ENCODE peak calls at places on chromosome 22, in four cellular contexts. One of them, this sample, is unnamed.

GRCh38 chr22:46219650-46220049 is 30.4 kb downstream of the CDPF1 start:
- DNase-seq in K562: no peak
- DNase-seq in GM12878: peak
- DNase-seq in HepG2: no peak
- DNase-seq in this sample: no peak

GRCh38 chr22:28600546-28601143 is 79.0 kb downstream of the TTC28 start:
- DNase-seq in K562: peak
- DNase-seq in GM12878: no peak
- DNase-seq in HepG2: peak
- DNase-seq in this sample: peak

GRCh38 chr22:46806789-46807188 is 44.3 kb downstream of the TBC1D22A start:
- DNase-seq in K562: no peak
- DNase-seq in GM12878: no peak
- DNase-seq in HepG2: no peak
- DNase-seq in this sample: no peak

GRCh38 chr22:28018461-28018927 is 99.4 kb upstream of the PITPNB start:
- DNase-seq in K562: no peak
- DNase-seq in GM12878: no peak
- DNase-seq in HepG2: no peak
- DNase-seq in this sample: no peak

GRCh38 chr22:45515678-45516077 is 13.0 kb downstream of the FBLN1 start:
- DNase-seq in K562: no peak
- DNase-seq in GM12878: no peak
- DNase-seq in HepG2: no peak
- DNase-seq in this sample: no peak

GRCh38 chr22:40324468-40325305 is 21.6 kb upstream of the ADSL start:
- DNase-seq in K562: no peak
- DNase-seq in GM12878: no peak
- DNase-seq in HepG2: no peak
- DNase-seq in this sample: no peak

GRCh38 chr22:45196926-45197605 is 33.3 kb downstream of the NUP50 start:
- DNase-seq in K562: no peak
- DNase-seq in GM12878: no peak
- DNase-seq in HepG2: no peak
- DNase-seq in this sample: no peak

GRCh38 chr22:17912942-17913704 is 111.2 kb downstream of the MICAL3 start:
- DNase-seq in K562: no peak
- DNase-seq in GM12878: no peak
- DNase-seq in HepG2: no peak
- DNase-seq in this sample: no peak

GRCh38 chr22:45072322-45072903 is 62.6 kb upstream of the PHF21B start:
- DNase-seq in K562: peak
- DNase-seq in GM12878: no peak
- DNase-seq in HepG2: no peak
- DNase-seq in this sample: peak

GRCh38 chr22:27223317-27224177 is 566.2 kb downstream of the MIAT start:
- DNase-seq in K562: no peak
- DNase-seq in GM12878: no peak
- DNase-seq in HepG2: no peak
- DNase-seq in this sample: no peak

GRCh38 chr22:18998998-18999397 is 62.9 kb upstream of the PRODH start:
- DNase-seq in K562: peak
- DNase-seq in GM12878: no peak
- DNase-seq in HepG2: no peak
- DNase-seq in this sample: no peak

GRCh38 chr22:22386602-22387385 is 121.7 kb downstream of the ZNF280B start:
- DNase-seq in K562: no peak
- DNase-seq in GM12878: no peak
- DNase-seq in HepG2: peak
- DNase-seq in this sample: no peak

GRCh38 chr22:32339190-32340012 is 18.3 kb upstream of the RFPL3 start:
- DNase-seq in K562: no peak
- DNase-seq in GM12878: no peak
- DNase-seq in HepG2: no peak
- DNase-seq in this sample: no peak

GRCh38 chr22:46758867-46759290 is 3.6 kb upstream of the TBC1D22A start:
- DNase-seq in K562: peak
- DNase-seq in GM12878: no peak
- DNase-seq in HepG2: peak
- DNase-seq in this sample: peak

GRCh38 chr22:34579519-34579918 is 486.4 kb upstream of the ISX start:
- DNase-seq in K562: no peak
- DNase-seq in GM12878: no peak
- DNase-seq in HepG2: no peak
- DNase-seq in this sample: no peak

GRCh38 chr22:43094551-43094950 is 5.4 kb upstream of the TTLL1 start:
- DNase-seq in K562: no peak
- DNase-seq in GM12878: no peak
- DNase-seq in HepG2: no peak
- DNase-seq in this sample: no peak

GRCh38 chr22:47303161-47303890 is 540.9 kb downstream of the TBC1D22A start:
- DNase-seq in K562: no peak
- DNase-seq in GM12878: no peak
- DNase-seq in HepG2: no peak
- DNase-seq in this sample: no peak

GRCh38 chr22:37109242-37109917 is at the start of gene TMPRSS6:
- DNase-seq in K562: no peak
- DNase-seq in GM12878: no peak
- DNase-seq in HepG2: peak
- DNase-seq in this sample: no peak
- TF ChIP-seq REST in K562: no peak
- TF ChIP-seq REST in GM12878: no peak
- TF ChIP-seq REST in HepG2: no peak
- TF ChIP-seq REST in this sample: no peak

DNA sequence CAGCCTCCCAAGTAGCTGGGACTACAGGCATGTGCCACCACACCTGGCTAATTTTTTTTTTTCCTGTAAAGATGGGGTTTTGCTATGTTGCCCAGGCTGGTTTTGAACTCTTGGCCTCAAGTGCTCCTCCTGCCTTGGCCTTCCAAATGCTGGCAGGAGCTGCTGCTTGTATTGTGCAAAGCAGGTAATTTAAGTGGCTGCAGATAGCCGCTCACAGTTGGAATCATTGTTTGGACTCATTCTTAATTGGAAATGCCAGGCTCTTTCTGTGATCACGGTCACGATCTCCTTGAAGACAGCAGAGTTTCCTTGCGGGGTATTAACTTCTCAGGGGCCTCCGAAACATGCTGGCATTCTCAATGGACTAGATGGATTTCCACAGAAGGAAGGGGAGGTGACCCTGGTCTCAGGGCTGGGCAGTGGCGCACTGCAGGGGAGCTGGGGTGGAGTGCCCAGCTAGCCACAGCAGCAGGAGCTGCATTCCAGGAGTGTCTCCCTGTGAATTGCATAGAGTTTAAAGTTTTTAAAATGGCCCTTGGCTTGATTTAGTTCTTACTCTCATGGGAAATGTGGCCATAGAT is 136.1 kb downstream of the MORC2 start:
- DNase-seq in K562: no peak
- DNase-seq in GM12878: no peak
- DNase-seq in HepG2: no peak
- DNase-seq in this sample: no peak
- TF ChIP-seq ATF3 in K562: no peak
- TF ChIP-seq ATF3 in GM12878: no peak
- TF ChIP-seq ATF3 in HepG2: no peak
- TF ChIP-seq ATF3 in this sample: no peak

GRCh38 chr22:50292643-50293440 is 14.6 kb downstream of the PLXNB2 start:
- DNase-seq in K562: no peak
- DNase-seq in GM12878: no peak
- DNase-seq in HepG2: no peak
- DNase-seq in this sample: no peak

GRCh38 chr22:50289942-50290630 is 17.4 kb downstream of the PLXNB2 start:
- DNase-seq in K562: no peak
- DNase-seq in GM12878: no peak
- DNase-seq in HepG2: no peak
- DNase-seq in this sample: no peak

GRCh38 chr22:50296658-50297490 is 10.6 kb downstream of the PLXNB2 start:
- DNase-seq in K562: no peak
- DNase-seq in GM12878: no peak
- DNase-seq in HepG2: peak
- DNase-seq in this sample: no peak

GRCh38 chr22:50294319-50294656 is 13.2 kb downstream of the PLXNB2 start:
- DNase-seq in K562: no peak
- DNase-seq in GM12878: no peak
- DNase-seq in HepG2: no peak
- DNase-seq in this sample: no peak

DNA sequence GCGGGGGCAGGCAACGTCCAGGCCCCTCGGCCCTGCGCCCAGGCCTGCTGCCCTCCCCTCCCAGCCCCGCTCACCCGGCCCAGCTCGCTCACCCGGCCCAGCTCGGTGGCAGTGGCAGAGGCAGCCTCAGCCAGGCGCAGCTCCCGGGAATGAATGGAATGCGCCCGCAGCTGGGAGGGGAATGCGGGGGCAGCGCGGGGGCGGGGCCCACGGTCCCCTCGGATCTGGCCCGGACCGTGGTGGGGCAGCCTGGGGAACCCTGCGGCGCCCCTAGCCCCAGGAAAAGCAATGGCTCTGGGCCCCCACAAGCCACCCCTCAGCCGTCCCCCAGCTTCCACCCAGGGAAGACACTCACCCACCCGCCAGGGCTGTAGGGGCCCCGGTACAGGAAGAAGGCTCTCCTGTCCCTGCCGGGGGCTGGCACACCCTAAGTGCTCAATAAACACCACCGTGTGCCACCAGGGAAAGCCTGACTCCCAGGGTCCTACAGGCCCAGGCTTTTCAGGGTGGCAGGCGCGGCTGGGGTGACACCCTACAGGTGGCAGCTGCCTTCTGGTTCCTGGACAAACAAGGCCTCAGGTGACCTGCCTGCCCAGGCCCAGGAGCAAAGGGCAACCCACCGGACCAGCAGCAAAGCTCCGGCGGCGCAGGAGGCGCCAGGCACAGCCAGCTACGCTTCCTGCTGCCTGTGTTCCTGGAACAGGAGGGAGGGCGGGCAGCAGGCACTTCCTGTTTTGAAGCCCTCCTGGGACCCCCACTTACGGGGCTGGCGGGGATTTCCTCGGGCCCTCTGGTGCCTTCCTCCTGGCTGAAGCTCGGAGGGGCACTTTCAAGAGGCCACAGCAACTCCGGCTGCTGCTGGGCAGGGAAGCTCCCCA is 13.8 kb downstream of the PLXNB2 start:
- DNase-seq in K562: no peak
- DNase-seq in GM12878: no peak
- DNase-seq in HepG2: peak
- DNase-seq in this sample: no peak
- TF ChIP-seq REST in K562: no peak
- TF ChIP-seq REST in GM12878: no peak
- TF ChIP-seq REST in HepG2: no peak
- TF ChIP-seq REST in this sample: no peak

GRCh38 chr22:41521166-41521565 is 23.1 kb downstream of the POLR3H start:
- DNase-seq in K562: no peak
- DNase-seq in GM12878: no peak
- DNase-seq in HepG2: no peak
- DNase-seq in this sample: no peak
- TF ChIP-seq ATF3 in K562: no peak
- TF ChIP-seq ATF3 in GM12878: no peak
- TF ChIP-seq ATF3 in HepG2: no peak
- TF ChIP-seq ATF3 in this sample: no peak

GRCh38 chr22:35981900-35982299 is 46.7 kb downstream of the RBFOX2 start:
- DNase-seq in K562: no peak
- DNase-seq in GM12878: no peak
- DNase-seq in HepG2: no peak
- DNase-seq in this sample: no peak
- TF ChIP-seq REST in K562: no peak
- TF ChIP-seq REST in GM12878: no peak
- TF ChIP-seq REST in HepG2: no peak
- TF ChIP-seq REST in this sample: no peak

DNA sequence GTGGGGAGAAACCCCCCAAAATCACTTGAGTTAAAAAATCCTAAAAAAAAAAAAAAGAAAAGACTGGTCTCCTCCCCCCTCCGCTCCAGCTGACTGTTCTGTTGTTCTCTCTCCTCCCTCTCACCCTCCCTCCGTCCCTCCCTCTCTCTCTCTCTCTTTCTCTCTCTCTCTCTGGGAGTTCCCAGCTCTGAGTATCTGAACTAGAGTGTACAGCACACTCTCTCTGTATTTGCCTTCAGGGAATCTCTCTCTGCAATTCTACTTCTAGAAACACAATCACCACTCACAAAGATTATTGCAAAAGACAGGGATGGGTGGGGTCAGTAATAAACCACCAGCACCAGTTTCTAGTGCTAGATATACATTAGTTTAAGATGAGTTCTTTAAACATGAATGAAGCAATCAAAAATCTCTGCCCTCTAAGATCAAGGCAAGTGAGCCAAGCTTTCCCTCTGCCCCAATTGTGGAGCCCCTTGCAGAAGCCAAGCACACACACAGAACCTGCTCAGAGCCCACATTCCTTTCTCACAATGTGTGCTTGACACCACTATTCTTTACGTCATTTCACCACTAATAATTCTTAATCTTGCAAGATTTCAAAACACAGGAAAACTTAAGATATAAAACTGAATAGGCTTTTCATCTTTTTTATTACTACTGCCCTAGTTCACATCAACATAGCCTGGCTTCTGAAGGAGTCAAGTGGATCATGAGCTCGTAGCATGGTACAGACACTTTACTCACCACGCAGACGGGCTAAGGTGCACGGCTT is 133.5 kb downstream of the RBFOX2 start:
- DNase-seq in K562: no peak
- DNase-seq in GM12878: no peak
- DNase-seq in HepG2: no peak
- DNase-seq in this sample: no peak
- TF ChIP-seq ATF3 in K562: no peak
- TF ChIP-seq ATF3 in GM12878: no peak
- TF ChIP-seq ATF3 in HepG2: no peak
- TF ChIP-seq ATF3 in this sample: no peak